ENCODE peak calls at places on chromosomes 12 and 14, in nine cellular contexts. A is sigmoid colon, Q is GM12865, Z is lower leg skin, G is GM13977, K is cardiac fibroblast, I is H9, L is activated B cell treated with CpG ODN at 0.5 μM for 24 hours, U is foreskin fibroblast. Y is an unnamed sample.

GRCh38 chr14:77123381-77124344 is 17.9 kb downstream of the ZDHHC22 start:
- DNase-seq in G (no peak), I (peak; percentile 46), L (peak; percentile 43), Z (peak; percentile 74), K (no peak), A (no peak), Q (peak; percentile 32), U (no peak), Y (peak; percentile 49)

GRCh38 chr12:15486859-15487258 is 164.6 kb downstream of the PTPRO start:
- DNase-seq in U (no peak), A (no peak), G (no peak), K (no peak), I (no peak), L (no peak), Z (no peak), Q (no peak), Y (no peak)

GRCh38 chr12:44847403-44847802 is 28.7 kb downstream of the NELL2 start:
- DNase-seq in K (no peak), Z (no peak), U (no peak), Q (no peak), A (no peak), G (no peak), L (no peak), I (no peak), Y (no peak)

GRCh38 chr12:121942145-121942718 is 23.8 kb downstream of the CFAP251 start:
- DNase-seq in I (no peak), K (peak; percentile 78), Q (no peak), G (no peak), A (no peak), Z (no peak), L (no peak), U (no peak), Y (no peak)

GRCh38 chr14:103740991-103741689 is 25.5 kb downstream of the ZFYVE21 start:
- DNase-seq in Z (no peak), L (no peak), G (no peak), Q (no peak), A (peak; percentile 38), K (peak; percentile 57), U (peak; percentile 58), I (no peak), Y (no peak)

GRCh38 chr14:37889087-37889486 is 293.7 kb downstream of the TTC6 start:
- DNase-seq in Z (no peak), K (no peak), Q (no peak), L (no peak), G (no peak), U (no peak), A (no peak), I (no peak), Y (no peak)

GRCh38 chr12:28879379-28879778 is 269.7 kb upstream of the FAR2 start:
- DNase-seq in A (no peak), I (no peak), U (no peak), Z (no peak), L (no peak), G (no peak), Q (peak; percentile 12), K (no peak), Y (no peak)

GRCh38 chr14:100114109-100114765 is 45.2 kb downstream of the DEGS2 start:
- DNase-seq in A (no peak), U (no peak), K (no peak), Z (no peak), I (no peak), G (no peak), Q (no peak), L (no peak), Y (no peak)

GRCh38 chr14:45743884-45744283 is 490.9 kb upstream of the MIS18BP1 start:
- DNase-seq in K (no peak), U (no peak), I (no peak), A (no peak), Z (no peak), L (no peak), Q (peak; percentile 24), G (no peak), Y (no peak)

GRCh38 chr12:112133418-112133817 is 8.1 kb downstream of the TRAFD1 start:
- DNase-seq in I (no peak), U (no peak), Z (no peak), L (no peak), G (no peak), Q (no peak), A (no peak), K (no peak), Y (no peak)

GRCh38 chr12:91506461-91506860 is 323.8 kb upstream of the DCN start:
- DNase-seq in U (no peak), A (no peak), G (no peak), K (no peak), I (no peak), L (no peak), Q (no peak), Z (no peak), Y (no peak)

GRCh38 chr12:89080797-89081470 is 271.4 kb downstream of the DUSP6 start:
- DNase-seq in G (no peak), I (no peak), K (peak; percentile 37), U (no peak), Q (no peak), L (no peak), A (no peak), Z (no peak), Y (no peak)

GRCh38 chr14:84323963-84324362 is 1206.0 kb upstream of the FLRT2 start:
- DNase-seq in K (peak; percentile 85), U (no peak), L (no peak), Q (no peak), I (no peak), A (no peak), G (no peak), Z (no peak), Y (no peak)

DNA sequence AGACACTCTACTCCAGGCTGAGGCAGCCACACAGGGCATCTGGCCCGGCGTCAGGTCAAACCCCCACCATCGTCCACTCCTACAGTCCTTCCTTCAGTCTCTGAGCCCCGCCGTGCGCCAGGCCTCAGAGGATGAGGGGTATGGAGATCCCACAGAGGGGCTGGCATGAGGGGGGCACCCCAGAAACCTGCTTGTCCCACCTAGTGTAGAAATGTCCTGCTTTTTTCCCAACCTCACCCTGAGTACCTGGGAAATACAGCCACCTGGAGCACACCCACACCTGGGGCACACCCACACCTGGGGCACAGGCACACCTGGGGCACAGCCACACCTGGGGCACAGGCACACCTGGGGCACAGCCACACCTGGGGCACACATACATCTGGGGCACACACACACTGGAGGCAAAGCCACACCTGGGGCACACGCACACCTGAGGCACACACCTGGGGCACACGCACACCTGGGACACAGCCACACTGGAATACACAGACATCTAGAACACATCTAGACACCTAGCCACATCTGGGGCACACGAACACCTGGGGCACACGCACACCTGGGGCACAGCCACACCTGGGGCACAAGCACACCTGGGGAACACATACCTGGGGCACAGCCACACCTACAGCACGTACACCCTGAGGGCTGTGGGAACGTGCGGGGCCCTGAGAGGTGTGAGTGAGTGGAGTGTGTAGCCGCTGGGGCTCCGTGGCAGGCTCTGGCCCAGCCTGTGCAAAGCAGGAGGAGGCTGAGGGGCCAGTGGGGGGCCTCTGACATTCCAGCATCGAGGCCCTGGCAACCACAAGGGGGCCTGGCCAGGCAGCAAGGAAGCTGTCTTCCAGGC is 18.4 kb downstream of the AKT1 start:
- DNase-seq in I (no peak), U (no peak), K (no peak), A (no peak), L (no peak), Z (no peak), G (no peak), Q (no peak), Y (no peak)
- TF ChIP-seq CTCF in I (peak; percentile 49), U (no peak), K (no peak), A (no peak), L (no peak), Z (no peak), G (no peak), Q (no peak), Y (no peak)

GRCh38 chr14:21894003-21894897 is 220.6 kb upstream of the OR4E1 start:
- DNase-seq in K (no peak), I (peak; percentile 59), Z (no peak), L (no peak), A (no peak), G (no peak), U (no peak), Q (peak; percentile 9), Y (no peak)
- TF ChIP-seq CTCF in K (peak; percentile 10), I (peak; percentile 72), Z (no peak), L (no peak), A (no peak), G (peak; percentile 39), U (no peak), Q (peak; percentile 36), Y (no peak)

GRCh38 chr12:53383258-53383657 is 3.3 kb downstream of the SP1 start:
- DNase-seq in U (no peak), L (no peak), Z (no peak), I (no peak), Q (no peak), K (no peak), A (no peak), G (no peak), Y (no peak)
- TF ChIP-seq CTCF in U (no peak), L (no peak), Z (no peak), I (no peak), Q (no peak), K (no peak), A (no peak), G (no peak), Y (no peak)

GRCh38 chr12:40312982-40313576 is 88.3 kb downstream of the LRRK2 start:
- DNase-seq in Z (no peak), A (no peak), L (no peak), U (peak; percentile 13), G (no peak), Q (peak; percentile 26), K (peak; percentile 64), I (no peak), Y (no peak)
- TF ChIP-seq CTCF in Z (no peak), A (no peak), L (peak; percentile 60), U (peak; percentile 50), G (peak; percentile 37), Q (peak; percentile 23), K (peak; percentile 53), I (peak; percentile 67), Y (peak; percentile 26)

GRCh38 chr12:84455598-84455997 is 457.0 kb downstream of the SLC6A15 start:
- DNase-seq in L (no peak), G (no peak), U (peak; percentile 9), Z (no peak), Q (no peak), I (no peak), A (no peak), K (no peak), Y (no peak)
- TF ChIP-seq CTCF in L (no peak), G (no peak), U (no peak), Z (no peak), Q (no peak), I (no peak), A (no peak), K (no peak), Y (no peak)

GRCh38 chr12:74752196-74752595 is 214.6 kb downstream of the ATXN7L3B start:
- DNase-seq in Z (no peak), A (no peak), G (no peak), Q (no peak), L (no peak), I (no peak), U (no peak), K (no peak), Y (no peak)

DNA sequence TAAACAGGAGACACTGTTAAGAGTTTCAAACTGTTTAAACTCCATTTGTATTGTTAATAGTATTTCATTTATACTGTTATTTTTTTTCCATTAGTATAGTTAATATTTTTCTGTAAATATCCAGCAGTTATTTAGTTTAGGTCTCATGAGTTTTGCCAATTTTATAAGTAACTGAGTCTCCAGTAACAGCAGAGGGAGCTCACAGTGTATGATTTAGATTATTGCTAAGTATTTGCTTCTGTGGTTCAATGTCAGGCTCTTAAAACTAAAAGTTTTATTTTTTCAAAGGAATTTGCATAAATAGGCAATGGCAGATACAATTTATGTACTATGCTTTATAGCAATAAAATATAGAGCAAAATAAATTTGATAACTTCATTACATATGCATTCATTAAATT is 209.7 kb downstream of the ATXN7L3B start:
- DNase-seq in U (peak; percentile 1), G (no peak), Z (no peak), K (peak; percentile 37), I (no peak), A (no peak), L (no peak), Q (no peak), Y (no peak)
- TF ChIP-seq CTCF in U (no peak), G (no peak), Z (no peak), K (no peak), I (peak; percentile 36), A (no peak), L (no peak), Q (no peak), Y (no peak)